ENCODE peak calls at places on chromosomes 1 and 21, in five cellular contexts. One of them, this sample, is unnamed.
A peak's percentile ranks its signal among the peaks of the same experiment; 100 is the strongest.

GRCh38 chr21:46202592-46203202 is 18.4 kb upstream of the SPATC1L start:
- DNase-seq in thoracic aorta: no peak
- DNase-seq in aorta: peak; percentile 19
- DNase-seq in A549: no peak
- DNase-seq in activated gamma-delta T cell: no peak
- DNase-seq in this sample: peak; percentile 32

GRCh38 chr1:33388989-33389771 is 41.7 kb downstream of the PHC2 start:
- DNase-seq in thoracic aorta: no peak
- DNase-seq in A549: no peak
- DNase-seq in activated gamma-delta T cell: no peak
- DNase-seq in aorta: no peak
- DNase-seq in this sample: no peak

GRCh38 chr21:32653326-32653901 is 41.2 kb upstream of the CFAP298 start:
- DNase-seq in aorta: no peak
- DNase-seq in activated gamma-delta T cell: no peak
- DNase-seq in A549: peak; percentile 19
- DNase-seq in thoracic aorta: no peak
- DNase-seq in this sample: no peak

GRCh38 chr1:152459596-152460528 is 45.8 kb upstream of the CRNN start:
- DNase-seq in aorta: peak; percentile 84
- DNase-seq in thoracic aorta: peak; percentile 20
- DNase-seq in A549: peak; percentile 83
- DNase-seq in activated gamma-delta T cell: no peak
- DNase-seq in this sample: peak; percentile 86

GRCh38 chr1:116256875-116257823 is 115.9 kb upstream of the ATP1A1 start:
- DNase-seq in activated gamma-delta T cell: no peak
- DNase-seq in thoracic aorta: no peak
- DNase-seq in aorta: no peak
- DNase-seq in A549: no peak
- DNase-seq in this sample: no peak

GRCh38 chr1:173827611-173828010 is 2.9 kb upstream of the CENPL start:
- DNase-seq in activated gamma-delta T cell: no peak
- DNase-seq in aorta: no peak
- DNase-seq in thoracic aorta: no peak
- DNase-seq in A549: no peak
- DNase-seq in this sample: no peak

GRCh38 chr1:111199881-111200801 is at the start of gene DENND2D:
- DNase-seq in thoracic aorta: no peak
- DNase-seq in A549: no peak
- DNase-seq in aorta: peak; percentile 88
- DNase-seq in activated gamma-delta T cell: no peak
- DNase-seq in this sample: peak; percentile 81

GRCh38 chr1:64499966-64500365 is 30.0 kb downstream of the CACHD1 start:
- DNase-seq in thoracic aorta: no peak
- DNase-seq in activated gamma-delta T cell: no peak
- DNase-seq in A549: peak; percentile 43
- DNase-seq in aorta: no peak
- DNase-seq in this sample: no peak

GRCh38 chr1:5508669-5509330 is 483.4 kb downstream of the NPHP4 start:
- DNase-seq in thoracic aorta: no peak
- DNase-seq in aorta: no peak
- DNase-seq in A549: no peak
- DNase-seq in activated gamma-delta T cell: no peak
- DNase-seq in this sample: peak; percentile 51

GRCh38 chr1:25065246-25066238 is 135.5 kb upstream of the RUNX3 start:
- DNase-seq in activated gamma-delta T cell: peak; percentile 81
- DNase-seq in A549: no peak
- DNase-seq in aorta: peak; percentile 23
- DNase-seq in thoracic aorta: no peak
- DNase-seq in this sample: peak; percentile 64

GRCh38 chr1:215739028-215739427 is 171.9 kb downstream of the KCTD3 start:
- DNase-seq in thoracic aorta: no peak
- DNase-seq in activated gamma-delta T cell: no peak
- DNase-seq in aorta: no peak
- DNase-seq in A549: no peak
- DNase-seq in this sample: no peak

GRCh38 chr1:890661-891060 is 33.1 kb upstream of the SAMD11 start:
- DNase-seq in activated gamma-delta T cell: no peak
- DNase-seq in thoracic aorta: no peak
- DNase-seq in aorta: no peak
- DNase-seq in A549: no peak
- DNase-seq in this sample: no peak

GRCh38 chr1:87968259-87968955 is 639.7 kb downstream of the LMO4 start:
- DNase-seq in activated gamma-delta T cell: no peak
- DNase-seq in aorta: peak; percentile 78
- DNase-seq in thoracic aorta: peak; percentile 54
- DNase-seq in A549: no peak
- DNase-seq in this sample: no peak

GRCh38 chr21:26961704-26962103 is 5.2 kb downstream of the ADAMTS5 start:
- DNase-seq in A549: no peak
- DNase-seq in thoracic aorta: no peak
- DNase-seq in activated gamma-delta T cell: no peak
- DNase-seq in aorta: no peak
- DNase-seq in this sample: no peak

GRCh38 chr21:31459457-31459856 is 115.4 kb upstream of the TIAM1 start:
- DNase-seq in thoracic aorta: no peak
- DNase-seq in A549: peak; percentile 44
- DNase-seq in aorta: no peak
- DNase-seq in activated gamma-delta T cell: no peak
- DNase-seq in this sample: no peak

GRCh38 chr1:160420881-160421842 is 20.8 kb downstream of the VANGL2 start:
- DNase-seq in thoracic aorta: no peak
- DNase-seq in A549: no peak
- DNase-seq in activated gamma-delta T cell: no peak
- DNase-seq in aorta: no peak
- DNase-seq in this sample: no peak

GRCh38 chr21:14880922-14881321 is 183.9 kb downstream of the NRIP1 start:
- DNase-seq in aorta: no peak
- DNase-seq in A549: no peak
- DNase-seq in thoracic aorta: no peak
- DNase-seq in activated gamma-delta T cell: no peak
- DNase-seq in this sample: no peak

GRCh38 chr1:92922378-92923035 is 38.8 kb downstream of the DIPK1A start:
- DNase-seq in A549: peak; percentile 72
- DNase-seq in aorta: no peak
- DNase-seq in activated gamma-delta T cell: no peak
- DNase-seq in thoracic aorta: no peak
- DNase-seq in this sample: no peak

GRCh38 chr21:35256468-35256988 is 207.4 kb upstream of the RUNX1 start:
- DNase-seq in activated gamma-delta T cell: no peak
- DNase-seq in thoracic aorta: peak; percentile 75
- DNase-seq in aorta: peak; percentile 92
- DNase-seq in A549: peak; percentile 86
- DNase-seq in this sample: peak; percentile 87

This sample was measured in upper lobe of right lung.